ENCODE peak calls at places on chromosomes 4 and X, in four cellular contexts. G is PC-3, A is uterus, J is AG04449. E is an unnamed sample.

GRCh38 chr4:169351860-169352259 is 81.1 kb upstream of the SH3RF1 start:
- DNase-seq in J (no peak), A (peak), G (no peak), E (no peak)

GRCh38 chr4:165609653-165610052 is 230.8 kb downstream of the CPE start:
- DNase-seq in A (no peak), G (no peak), J (no peak), E (no peak)

GRCh38 chr4:136562842-136563241 is 969.5 kb downstream of the PCDH18 start:
- DNase-seq in J (no peak), G (no peak), A (no peak), E (peak)

GRCh38 chr4:70831293-70831692 is 8.4 kb downstream of the GRSF1 start:
- DNase-seq in G (no peak), A (no peak), J (no peak), E (no peak)

GRCh38 chr4:77927991-77928925 is 65.6 kb downstream of the MRPL1 start:
- DNase-seq in G (peak), J (no peak), A (no peak), E (peak)

GRCh38 chrX:21990812-21991211 is 41.3 kb upstream of the PHEX start:
- DNase-seq in G (no peak), A (no peak), J (no peak), E (no peak)

GRCh38 chr4:106358899-106359298 is 9.7 kb downstream of the GIMD1 start:
- DNase-seq in J (peak), A (no peak), G (peak), E (peak)

GRCh38 chr4:24754586-24754985 is 40.8 kb upstream of the SOD3 start:
- DNase-seq in A (no peak), G (peak), J (no peak), E (peak)

GRCh38 chrX:13863326-13863725 is 46.4 kb upstream of the GPM6B start:
- DNase-seq in J (no peak), A (no peak), G (no peak), E (no peak)

GRCh38 chr4:1373892-1374705 is 27.1 kb downstream of the UVSSA start:
- DNase-seq in G (no peak), A (no peak), J (no peak), E (no peak)

GRCh38 chrX:38500886-38501285 is 60.5 kb upstream of the TSPAN7 start:
- DNase-seq in J (no peak), A (no peak), G (no peak), E (peak)

GRCh38 chrX:65637335-65637734 is 30.1 kb upstream of the MSN start:
- DNase-seq in J (no peak), G (no peak), A (no peak), E (no peak)

GRCh38 chrX:126982158-126982557 is 162.6 kb downstream of the PRR32 start:
- DNase-seq in G (no peak), J (no peak), A (no peak), E (no peak)

GRCh38 chr4:45423876-45424275 is 697.5 kb upstream of the GNPDA2 start:
- DNase-seq in G (no peak), J (no peak), A (no peak), E (no peak)

GRCh38 chr4:125313497-125313896 is 1.3 kb upstream of the FAT4 start:
- DNase-seq in J (peak), A (peak), G (peak), E (peak)

GRCh38 chrX:77398341-77398740 is 48.8 kb upstream of the FGF16 start:
- DNase-seq in J (no peak), A (no peak), G (no peak), E (no peak)

GRCh38 chr4:99811850-99812249 is 4.8 kb upstream of the DAPP1 start:
- DNase-seq in G (peak), J (no peak), A (no peak), E (peak)

GRCh38 chrX:66046612-66047235 is 6.8 kb upstream of the VSIG4 start:
- DNase-seq in J (no peak), G (no peak), A (no peak), E (no peak)

GRCh38 chr4:185357733-185358440 is 37.8 kb downstream of the LRP2BP start:
- DNase-seq in A (no peak), G (no peak), J (no peak), E (no peak)

GRCh38 chrX:147522986-147523385 is 388.7 kb upstream of the FMR1 start:
- DNase-seq in G (no peak), A (no peak), J (no peak), E (no peak)

GRCh38 chr4:173264245-173264959 is 69.8 kb downstream of the HMGB2 start:
- DNase-seq in A (no peak), G (no peak), J (no peak), E (no peak)

GRCh38 chrX:46687619-46688018 is 71.3 kb downstream of the SLC9A7 start:
- DNase-seq in J (no peak), G (peak), A (no peak), E (peak)

GRCh38 chr4:83251074-83251835 is 33.3 kb downstream of the COQ2 start:
- DNase-seq in A (no peak), G (no peak), J (no peak), E (no peak)

GRCh38 chr4:80219301-80220025 is 22.2 kb downstream of the PRDM8 start:
- DNase-seq in A (no peak), J (no peak), G (peak), E (no peak)

GRCh38 chr4:82643994-82644730 is 82.4 kb upstream of the TMEM150C start:
- DNase-seq in G (peak), A (no peak), J (peak), E (peak)

DNA sequence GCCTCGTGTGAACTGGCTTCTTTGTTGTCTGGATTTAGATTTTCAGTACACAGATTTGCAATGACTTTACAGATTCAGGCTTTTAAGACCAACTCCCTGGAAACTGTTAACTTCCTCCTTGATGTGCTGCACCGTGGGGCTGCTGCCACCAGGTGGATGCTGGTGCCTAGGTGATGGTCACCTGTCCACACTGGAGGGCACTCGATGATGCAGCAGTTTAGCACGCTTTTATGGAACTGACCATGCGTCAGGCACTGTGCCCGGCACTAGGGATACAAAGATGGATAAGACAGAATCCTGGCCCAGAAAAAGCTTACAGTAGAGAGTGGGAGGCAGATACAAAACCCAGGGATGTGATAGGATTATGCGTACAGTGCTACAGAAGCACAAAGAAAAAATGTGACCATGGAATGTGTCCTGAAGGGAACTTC is 180.7 kb downstream of the CEP135 start:
- DNase-seq in J (no peak), A (no peak), G (peak), E (peak)
- TF ChIP-seq CTCF in J (no peak), A (no peak), G (peak), E (peak)

DNA sequence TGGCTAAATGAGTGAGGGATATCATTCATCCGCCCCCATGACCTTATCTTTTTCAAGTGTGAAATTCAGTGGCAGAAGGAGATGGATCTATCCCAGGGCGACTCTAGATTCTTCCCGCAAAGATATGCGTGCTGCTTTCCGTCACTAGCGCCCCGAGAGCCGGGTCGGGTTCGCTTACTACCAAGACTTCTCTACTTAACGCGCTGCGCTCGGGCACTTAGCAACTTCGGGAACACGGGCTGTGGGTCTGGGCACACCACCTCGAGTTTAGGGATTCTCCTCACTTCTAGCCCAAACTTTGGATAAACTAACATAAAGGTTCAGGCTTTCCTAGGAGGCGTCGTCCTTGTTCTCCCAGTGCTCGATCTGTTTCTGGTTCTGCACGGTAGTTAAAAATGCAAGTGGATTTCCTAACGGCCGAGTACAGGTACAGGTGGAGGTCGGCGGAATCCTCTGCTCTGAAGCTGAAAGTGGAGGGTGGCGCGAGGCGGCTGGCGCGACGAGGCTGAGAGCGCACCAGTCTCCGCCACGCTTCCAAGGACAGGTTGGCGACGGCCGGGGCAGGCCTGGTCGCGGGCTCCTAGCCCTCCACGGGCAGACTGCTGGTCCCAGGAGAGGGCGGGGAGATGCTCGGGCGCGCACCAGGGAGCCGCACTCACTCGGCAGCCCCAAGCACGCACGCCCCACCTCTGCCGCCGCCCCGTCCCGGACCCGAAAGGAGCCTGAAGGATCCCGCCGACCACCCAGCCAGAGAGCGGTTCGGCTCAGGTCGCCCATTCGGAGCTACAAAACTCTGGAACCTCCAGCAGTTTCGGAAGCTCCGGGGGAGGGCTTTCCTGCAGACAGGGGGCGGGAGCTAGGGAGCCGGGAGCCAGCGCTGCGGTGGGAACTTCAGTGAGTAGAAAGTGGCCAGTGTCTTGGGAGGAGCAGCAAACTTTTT is 100.8 kb upstream of the TENM3 start:
- DNase-seq in G (no peak), A (peak), J (no peak), E (peak)
- H3K4me3 ChIP-seq in G (no peak), A (peak), J (peak), E (peak)

GRCh38 chr4:4397441-4397819 is 10.5 kb downstream of the NSG1 start:
- DNase-seq in A (no peak), J (no peak), G (no peak), E (no peak)

GRCh38 chr4:4394644-4395043 is 7.7 kb downstream of the NSG1 start:
- DNase-seq in A (no peak), G (peak), J (no peak), E (peak)

GRCh38 chr4:4396628-4397440 is 9.9 kb downstream of the NSG1 start:
- DNase-seq in J (no peak), A (no peak), G (no peak), E (no peak)

GRCh38 chr4:4398430-4398829 is 11.5 kb downstream of the NSG1 start:
- DNase-seq in A (no peak), G (no peak), J (no peak), E (no peak)

GRCh38 chr4:4395849-4396627 is 9.1 kb downstream of the NSG1 start:
- DNase-seq in A (no peak), J (no peak), G (no peak), E (no peak)
- TF ChIP-seq CTCF in A (no peak), J (no peak), G (no peak), E (no peak)

DNA sequence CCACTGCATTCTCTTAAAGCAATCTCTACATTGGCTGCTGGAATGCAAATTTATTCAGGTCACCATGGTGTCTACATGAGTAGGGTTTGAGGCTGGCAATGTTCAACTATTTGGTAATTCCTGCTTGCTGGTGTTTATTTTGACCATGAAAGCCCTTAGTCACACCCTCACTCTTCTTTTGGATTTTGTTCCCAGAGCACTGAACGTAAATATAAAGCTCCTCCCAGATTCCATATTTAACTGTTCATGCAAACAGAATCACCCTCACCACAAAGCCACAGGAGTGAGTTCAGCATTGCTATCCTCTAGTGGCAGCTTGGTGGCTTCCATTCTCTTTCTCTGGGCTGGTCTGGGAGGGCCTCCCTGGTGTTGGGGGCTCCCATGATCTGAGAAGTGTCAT is 82.8 kb downstream of the LNX1 start:
- DNase-seq in J (peak), G (peak), A (no peak), E (peak)
- H3K4me3 ChIP-seq in J (no peak), G (no peak), A (no peak), E (no peak)

GRCh38 chr4:223913-224497 is 81.3 kb downstream of the ZNF732 start:
- DNase-seq in J (no peak), G (no peak), A (no peak), E (no peak)
- TF ChIP-seq CTCF in J (no peak), G (no peak), A (no peak), E (no peak)

DNA sequence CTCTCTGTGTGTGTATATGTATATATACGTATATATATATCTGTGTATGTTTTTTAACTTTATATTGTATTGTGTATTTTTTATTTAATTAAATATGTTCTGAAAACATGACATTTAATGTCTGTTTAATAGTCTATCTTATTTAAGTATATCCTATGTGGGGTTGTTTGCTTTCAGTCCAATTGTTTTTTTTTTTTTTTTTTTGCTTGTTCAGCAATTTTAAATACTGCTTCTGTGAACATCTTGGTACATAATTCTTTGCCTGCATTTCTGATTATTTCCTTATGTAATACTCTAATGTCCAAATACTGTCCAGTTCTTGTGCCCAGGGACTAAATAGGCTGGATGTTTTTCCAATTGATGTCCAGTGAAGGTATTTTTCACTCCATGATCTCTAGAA is 45.1 kb upstream of the MAD2L1 start:
- DNase-seq in J (no peak), A (no peak), G (no peak), E (no peak)
- H3K4me3 ChIP-seq in J (no peak), A (no peak), G (no peak), E (no peak)

GRCh38 chrX:30504309-30504708 is 73.3 kb downstream of the TASL start:
- DNase-seq in J (no peak), G (peak), A (no peak), E (peak)
- TF ChIP-seq CTCF in J (no peak), G (peak), A (peak), E (no peak)

GRCh38 chr4:18976884-18977283 is 955.3 kb upstream of the LCORL start:
- DNase-seq in A (no peak), G (no peak), J (no peak), E (no peak)

GRCh38 chr4:18975916-18976610 is 954.5 kb upstream of the LCORL start:
- DNase-seq in A (no peak), J (no peak), G (no peak), E (no peak)

GRCh38 chr4:18981234-18981615 is 959.7 kb upstream of the LCORL start:
- DNase-seq in G (peak), A (no peak), J (no peak), E (peak)

GRCh38 chr4:18980516-18981233 is 959.1 kb upstream of the LCORL start:
- DNase-seq in G (peak), A (no peak), J (no peak), E (peak)
- H3K4me3 ChIP-seq in G (no peak), A (no peak), J (no peak), E (no peak)

GRCh38 chr4:21507439-21507838 is 441.1 kb downstream of the KCNIP4 start:
- DNase-seq in J (no peak), G (peak), A (no peak), E (peak)
- TF ChIP-seq CTCF in J (no peak), G (peak), A (no peak), E (peak)

E was measured in epithelial cell of esophagus.